ENCODE peak calls at places on chromosomes 1 and 21, in six cellular contexts. J, I, Y, W, B and D are unnamed samples.

GRCh38 chr1:27542463-27543273 is 52.7 kb upstream of the WASF2 start:
- DNase-seq in J (no peak), I (peak), Y (peak), W (peak), B (peak), D (no peak)

GRCh38 chr1:13813398-13814012 is 113.5 kb downstream of the PRDM2 start:
- DNase-seq in J (peak), I (no peak), Y (no peak), W (no peak), B (no peak), D (no peak)

GRCh38 chr1:34684246-34684645 is 70.6 kb upstream of the GJB5 start:
- DNase-seq in J (no peak), I (peak), Y (no peak), W (no peak), B (no peak), D (peak)

GRCh38 chr1:44602675-44603610 is 71.3 kb downstream of the TMEM53 start:
- DNase-seq in J (no peak), I (no peak), Y (peak), W (no peak), B (no peak), D (no peak)

GRCh38 chr1:107415241-107415640 is 274.4 kb downstream of the NTNG1 start:
- DNase-seq in J (no peak), I (no peak), Y (no peak), W (no peak), B (no peak), D (no peak)

GRCh38 chr1:193786996-193787546 is 600.7 kb upstream of the B3GALT2 start:
- DNase-seq in J (no peak), I (no peak), Y (no peak), W (no peak), B (no peak), D (no peak)

GRCh38 chr1:61050541-61051454 is 31.6 kb upstream of the NFIA start:
- DNase-seq in J (peak), I (no peak), Y (peak), W (no peak), B (no peak), D (peak)

GRCh38 chr1:160083968-160084770 is 2.8 kb downstream of the KCNJ9 start:
- DNase-seq in J (peak), I (no peak), Y (peak), W (no peak), B (no peak), D (peak)

GRCh38 chr21:33644383-33645074 is 2.2 kb downstream of the ITSN1 start:
- DNase-seq in J (no peak), I (no peak), Y (peak), W (no peak), B (no peak), D (no peak)

GRCh38 chr1:87560961-87561360 is 232.3 kb downstream of the LMO4 start:
- DNase-seq in J (no peak), I (no peak), Y (no peak), W (no peak), B (no peak), D (no peak)

GRCh38 chr21:35046223-35046690 is 2.8 kb downstream of the RUNX1 start:
- DNase-seq in J (no peak), I (no peak), Y (no peak), W (no peak), B (no peak), D (no peak)

GRCh38 chr1:225754940-225755635 is 22.5 kb upstream of the SRP9 start:
- DNase-seq in J (peak), I (peak), Y (no peak), W (no peak), B (peak), D (no peak)

GRCh38 chr1:1374068-1374860 is 743 bp downstream of the AURKAIP1 start:
- DNase-seq in J (peak), I (no peak), Y (peak), W (no peak), B (no peak), D (no peak)

GRCh38 chr1:64163972-64164371 is 39.5 kb upstream of the UBE2U start:
- DNase-seq in J (no peak), I (no peak), Y (no peak), W (no peak), B (no peak), D (no peak)

GRCh38 chr1:223017291-223017690 is 125.8 kb downstream of the TLR5 start:
- DNase-seq in J (no peak), I (no peak), Y (no peak), W (no peak), B (no peak), D (no peak)

GRCh38 chr1:147753084-147753483 is 7.3 kb downstream of the GJA5 start:
- DNase-seq in J (no peak), I (no peak), Y (no peak), W (no peak), B (no peak), D (no peak)

GRCh38 chr1:24286246-24287010 is 32.7 kb upstream of the GRHL3 start:
- DNase-seq in J (no peak), I (no peak), Y (no peak), W (no peak), B (peak), D (no peak)

GRCh38 chr1:32247452-32247851 is 430 bp downstream of the FAM167B start:
- DNase-seq in J (peak), I (no peak), Y (peak), W (no peak), B (no peak), D (no peak)

GRCh38 chr21:21232320-21232719 is 234.1 kb downstream of the NCAM2 start:
- DNase-seq in J (no peak), I (no peak), Y (no peak), W (no peak), B (no peak), D (peak)

GRCh38 chr21:18191139-18191538 is 53.5 kb upstream of the CHODL start:
- DNase-seq in J (no peak), I (no peak), Y (no peak), W (no peak), B (no peak), D (no peak)
- H3K27ac ChIP-seq in J (no peak), I (no peak), Y (no peak), W (no peak), B (no peak), D (no peak)

GRCh38 chr1:246526915-246527314 is 19.8 kb upstream of the SMYD3 start:
- DNase-seq in J (no peak), I (peak), Y (no peak), W (no peak), B (no peak), D (no peak)

GRCh38 chr1:246530482-246530881 is 23.4 kb upstream of the SMYD3 start:
- DNase-seq in J (no peak), I (no peak), Y (no peak), W (no peak), B (no peak), D (no peak)

GRCh38 chr1:246527402-246528088 is 20.5 kb upstream of the SMYD3 start:
- DNase-seq in J (no peak), I (peak), Y (no peak), W (no peak), B (no peak), D (no peak)

GRCh38 chr1:246526380-246526779 is 19.3 kb upstream of the SMYD3 start:
- DNase-seq in J (no peak), I (peak), Y (no peak), W (no peak), B (no peak), D (no peak)

DNA sequence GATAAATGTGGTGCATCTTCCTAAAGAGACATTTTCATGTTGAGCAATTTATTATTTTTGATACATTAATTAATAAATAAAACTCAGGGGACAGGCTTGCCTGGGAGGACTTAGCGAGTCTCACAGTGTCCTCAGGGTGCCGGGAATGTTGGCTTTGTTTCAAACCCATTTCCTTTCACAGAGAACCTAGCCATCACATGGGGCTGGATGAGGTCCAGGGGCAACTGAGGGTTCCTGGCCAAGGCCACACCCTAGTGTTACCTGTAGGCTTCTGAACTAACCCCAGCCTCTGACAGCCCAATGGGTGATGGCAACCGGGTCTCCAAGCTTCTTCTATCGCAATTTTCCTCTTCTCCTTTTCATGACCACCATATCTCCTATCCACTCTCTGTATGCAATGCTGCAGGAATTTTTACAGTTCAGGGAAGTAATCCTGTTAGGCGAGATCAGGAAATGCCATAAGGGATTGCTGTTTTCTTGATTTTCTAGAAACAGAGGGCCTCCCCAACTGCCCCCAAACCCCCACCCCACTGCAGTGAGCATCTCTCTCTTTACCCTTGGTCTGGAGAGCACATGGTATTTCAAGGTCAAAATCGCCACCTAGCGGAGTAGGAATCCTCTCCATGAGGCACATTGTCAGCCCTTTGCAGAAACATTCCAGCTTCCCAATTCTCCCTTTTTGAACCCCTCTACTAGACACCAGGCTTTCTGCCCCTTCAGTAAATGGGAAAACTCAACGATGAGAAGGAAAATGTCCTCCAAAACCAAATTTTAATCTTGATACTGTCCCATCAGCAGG is 22.1 kb upstream of the SMYD3 start:
- DNase-seq in J (no peak), I (peak), Y (no peak), W (no peak), B (no peak), D (no peak)
- TF ChIP-seq CTCF in J (no peak), I (no peak), Y (no peak), W (no peak), B (no peak), D (no peak)

DNA sequence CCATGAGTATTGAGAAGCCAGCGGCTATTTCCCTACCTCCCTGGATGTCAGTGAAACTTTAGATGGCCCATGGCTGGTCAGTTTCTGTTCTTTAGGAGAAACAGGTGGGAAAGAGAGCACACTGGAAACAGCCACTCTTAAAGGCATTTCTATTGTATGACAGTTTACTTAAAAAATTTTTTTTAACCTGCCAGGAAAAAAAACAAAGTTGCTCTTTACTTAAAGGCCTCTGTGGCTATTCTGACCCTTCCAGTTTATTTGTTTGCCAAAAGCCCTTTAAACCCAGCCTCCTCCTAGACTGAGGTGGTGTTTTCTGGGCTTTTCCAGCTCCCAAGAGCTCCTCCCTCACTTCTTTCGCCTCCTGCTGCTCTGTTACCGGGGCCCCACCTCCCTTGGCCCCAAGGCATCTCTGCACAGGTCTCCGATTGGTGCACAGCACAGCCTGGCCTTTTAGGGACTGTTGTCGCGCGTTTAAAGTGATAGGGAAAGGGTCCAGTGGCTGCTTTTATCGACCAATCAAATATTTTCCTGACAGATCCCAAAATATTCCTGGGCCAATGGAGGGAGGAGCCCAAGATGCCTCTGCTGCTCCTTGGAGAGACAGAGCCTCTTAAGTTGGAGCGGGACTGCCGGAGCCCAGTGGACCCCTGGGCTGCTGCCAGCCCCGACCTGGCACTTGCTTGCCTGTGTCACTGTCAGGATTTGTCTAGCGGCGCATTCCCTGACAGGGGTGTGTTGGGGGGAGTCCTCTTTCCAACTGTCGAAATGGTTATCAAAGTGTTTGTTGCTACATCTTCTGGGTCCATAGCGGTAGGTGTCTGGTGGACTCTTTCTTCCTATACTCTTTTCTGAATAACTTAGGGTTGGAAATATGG is at the start of gene SH3BGR:
- DNase-seq in J (no peak), I (peak), Y (peak), W (peak), B (no peak), D (peak)
- H3K27ac ChIP-seq in J (no peak), I (peak), Y (peak), W (peak), B (no peak), D (peak)

DNA sequence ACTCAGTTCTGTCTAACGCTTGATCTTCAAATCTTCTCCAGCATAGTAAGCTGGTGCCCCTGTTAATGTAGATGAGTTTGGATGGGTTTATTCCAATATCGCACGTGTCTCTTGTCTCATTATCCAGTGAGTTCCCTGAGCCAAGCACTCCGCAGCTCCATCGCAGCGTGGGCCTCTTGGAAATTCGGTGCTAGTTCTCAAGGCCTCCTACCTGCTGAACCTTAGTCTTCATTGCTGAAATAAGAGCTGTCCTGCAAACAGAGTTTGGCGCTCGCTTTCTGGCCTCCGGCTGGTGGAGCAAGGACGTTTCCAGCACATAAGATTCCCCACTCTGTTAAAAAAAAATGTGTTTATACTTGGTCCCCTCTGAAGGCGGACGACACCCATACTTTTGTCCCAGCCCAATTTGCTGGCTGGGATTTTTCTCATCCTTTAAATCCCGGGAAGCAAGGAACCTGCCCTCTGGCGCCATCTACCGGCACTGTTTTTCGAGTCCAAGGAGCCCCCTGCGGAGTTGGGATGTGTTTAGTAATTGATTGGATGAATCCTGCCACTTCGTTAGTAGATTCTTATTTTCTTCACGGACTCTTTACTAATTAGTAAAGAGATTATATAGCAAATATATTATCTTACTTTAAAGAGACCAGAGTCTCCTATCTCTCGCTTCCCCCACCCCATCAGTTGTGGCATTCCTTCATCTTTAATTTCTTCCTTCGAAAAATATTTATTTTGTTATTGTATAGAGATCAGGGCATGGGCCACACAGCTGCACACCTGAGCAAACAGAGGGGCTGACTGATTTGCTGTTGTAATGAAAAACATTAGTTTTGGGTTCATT is 14.7 kb downstream of the JUN start:
- DNase-seq in J (peak), I (peak), Y (peak), W (peak), B (no peak), D (peak)
- TF ChIP-seq CTCF in J (peak), I (peak), Y (peak), W (peak), B (peak), D (peak)

DNA sequence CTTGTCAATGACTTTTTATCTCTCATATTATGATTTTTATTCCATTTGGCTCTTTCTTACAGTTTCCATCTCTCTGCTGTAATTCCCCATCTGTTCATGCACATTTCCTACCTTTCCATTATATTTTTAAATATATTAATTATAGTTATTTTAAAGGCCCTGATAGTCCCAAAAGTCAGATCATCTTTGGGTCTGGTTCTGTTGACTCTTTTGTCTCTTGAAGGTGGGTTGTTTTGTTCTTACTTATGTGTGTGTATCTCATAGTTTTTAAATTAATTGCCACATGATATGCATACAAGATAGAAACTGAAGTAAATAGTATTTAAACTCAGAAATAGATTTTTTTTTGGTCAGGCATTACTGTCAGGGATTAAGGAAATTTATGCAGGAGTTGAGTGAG is 178.0 kb upstream of the AJAP1 start:
- DNase-seq in J (no peak), I (no peak), Y (no peak), W (no peak), B (no peak), D (no peak)
- H3K27ac ChIP-seq in J (no peak), I (no peak), Y (no peak), W (no peak), B (no peak), D (no peak)

GRCh38 chr1:91809267-91809666 is 76.7 kb downstream of the TGFBR3 start:
- DNase-seq in J (no peak), I (no peak), Y (no peak), W (no peak), B (no peak), D (no peak)

GRCh38 chr1:91814448-91814847 is 71.5 kb downstream of the TGFBR3 start:
- DNase-seq in J (no peak), I (no peak), Y (no peak), W (no peak), B (no peak), D (no peak)

GRCh38 chr1:91813813-91814212 is 72.1 kb downstream of the TGFBR3 start:
- DNase-seq in J (no peak), I (no peak), Y (no peak), W (no peak), B (no peak), D (no peak)

GRCh38 chr1:91807921-91808620 is 77.9 kb downstream of the TGFBR3 start:
- DNase-seq in J (no peak), I (no peak), Y (no peak), W (no peak), B (no peak), D (no peak)

GRCh38 chr1:91811363-91812025 is 74.5 kb downstream of the TGFBR3 start:
- DNase-seq in J (no peak), I (no peak), Y (no peak), W (no peak), B (no peak), D (no peak)
- TF ChIP-seq CTCF in J (no peak), I (no peak), Y (no peak), W (no peak), B (no peak), D (no peak)

DNA sequence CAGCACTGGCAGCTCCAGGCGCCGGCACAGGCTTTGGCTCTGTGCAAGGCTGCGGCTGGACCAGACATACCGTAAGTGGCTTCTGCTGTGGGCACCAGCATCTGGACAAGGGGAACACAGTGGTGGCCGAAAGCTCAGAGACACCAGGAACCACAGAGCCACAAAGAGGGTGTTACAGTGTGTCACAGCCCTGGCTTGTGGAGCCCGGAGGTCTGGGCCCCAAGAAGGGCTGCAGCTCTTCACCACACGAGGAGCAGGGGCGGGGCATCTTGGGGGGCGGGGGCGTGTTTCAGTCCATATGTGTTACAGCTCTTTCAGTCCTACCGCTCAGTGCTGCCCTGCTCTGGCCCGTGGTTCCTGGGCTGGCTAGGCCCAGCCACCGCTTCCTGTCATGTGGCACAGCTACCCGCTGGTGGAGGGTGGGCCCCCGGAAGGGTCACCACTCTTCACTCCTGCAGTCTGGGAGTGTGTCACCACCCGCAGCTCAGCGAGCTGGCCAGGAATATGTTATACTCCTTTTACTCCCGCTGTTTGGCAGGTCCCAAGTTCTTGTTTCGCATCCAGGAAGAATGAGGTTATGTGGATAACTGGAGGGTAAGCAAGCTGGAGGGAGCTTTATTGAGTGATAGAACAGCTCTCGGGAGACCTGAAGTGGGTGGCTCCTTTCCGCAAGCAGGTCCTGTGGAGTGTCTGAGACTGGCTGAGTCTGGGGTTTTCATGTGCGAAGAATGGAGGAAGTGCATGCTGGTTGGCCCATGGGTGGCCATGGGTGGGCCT is 3.3 kb upstream of the LSM10 start:
- DNase-seq in J (no peak), I (peak), Y (peak), W (peak), B (peak), D (peak)
- H3K27ac ChIP-seq in J (no peak), I (peak), Y (peak), W (peak), B (peak), D (no peak)

DNA sequence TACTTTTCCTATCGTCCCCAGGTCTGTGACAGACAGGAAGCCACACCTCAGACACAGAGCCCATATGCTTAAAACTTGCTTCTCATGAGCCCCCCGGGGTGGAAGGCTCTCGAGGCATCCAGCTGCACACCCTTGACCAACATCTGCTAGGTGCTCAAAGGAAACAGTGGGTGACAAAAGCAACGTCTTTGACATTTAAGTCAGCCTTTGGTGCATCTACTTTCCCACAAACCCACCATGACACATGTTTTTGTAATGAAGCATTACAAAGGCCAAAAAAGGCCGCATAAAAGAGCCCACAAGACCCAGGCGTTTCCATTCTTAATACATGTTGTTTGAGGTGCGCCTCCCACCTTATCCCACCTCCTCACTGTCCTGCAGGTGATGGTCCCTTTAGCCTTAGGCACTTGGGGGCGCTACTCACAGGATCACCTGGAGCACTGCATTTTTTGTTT is 11.8 kb upstream of the FASLG start:
- DNase-seq in J (no peak), I (no peak), Y (no peak), W (no peak), B (no peak), D (no peak)
- TF ChIP-seq CTCF in J (no peak), I (no peak), Y (no peak), W (no peak), B (no peak), D (no peak)

GRCh38 chr1:28602536-28603439 is 10.7 kb downstream of the RAB42 start:
- DNase-seq in J (peak), I (no peak), Y (no peak), W (peak), B (peak), D (peak)
- H3K27ac ChIP-seq in J (peak), I (no peak), Y (no peak), W (no peak), B (peak), D (peak)